ENCODE peak calls at places on chromosomes 5 and 9, in four cellular contexts. F is GM23338, R is breast epithelium, J is K562. P is an unnamed sample.

GRCh38 chr9:116806075-116806474 is 119.0 kb downstream of the TRIM32 start:
- DNase-seq in F (peak; percentile 83), R (no peak), J (no peak), P (no peak)

GRCh38 chr5:75623846-75624245 is 12.6 kb downstream of the ANKDD1B start:
- DNase-seq in F (no peak), R (no peak), J (no peak), P (no peak)

GRCh38 chr5:30030110-30030509 is 1163.4 kb upstream of the CDH6 start:
- DNase-seq in F (no peak), R (no peak), J (no peak), P (no peak)

GRCh38 chr5:95941756-95942155 is 19.9 kb downstream of the ELL2 start:
- DNase-seq in F (no peak), R (no peak), J (no peak), P (no peak)

GRCh38 chr9:12774861-12775367 is at the start of gene LURAP1L:
- DNase-seq in F (peak; percentile 85), R (no peak), J (no peak), P (peak; percentile 66)

GRCh38 chr5:172042183-172042582 is 35.7 kb upstream of the FBXW11 start:
- DNase-seq in F (no peak), R (no peak), J (no peak), P (no peak)

GRCh38 chr9:133374612-133375115 is 1.2 kb downstream of the SURF4 start:
- DNase-seq in F (no peak), R (no peak), J (no peak), P (no peak)

GRCh38 chr9:114157516-114158176 is 2.3 kb downstream of the COL27A1 start:
- DNase-seq in F (no peak), R (no peak), J (no peak), P (no peak)

GRCh38 chr5:88746438-88746882 is 136.5 kb downstream of the MEF2C start:
- DNase-seq in F (no peak), R (no peak), J (no peak), P (no peak)

GRCh38 chr5:143174714-143175398 is 228.6 kb downstream of the NR3C1 start:
- DNase-seq in F (no peak), R (no peak), J (no peak), P (no peak)

GRCh38 chr5:40736103-40736875 is 19.5 kb downstream of the TTC33 start:
- DNase-seq in F (peak; percentile 71), R (no peak), J (peak; percentile 55), P (no peak)

GRCh38 chr5:64690417-64691151 is at the start of gene SHISAL2B:
- DNase-seq in F (peak; percentile 79), R (no peak), J (no peak), P (no peak)
- H3K4me3 ChIP-seq in F (peak within 1 kb of the TSS; percentile 59), R (peak within 1 kb of the TSS; percentile 56), J (no peak within 1 kb of the TSS), P (no peak within 1 kb of the TSS)

GRCh38 chr5:140189253-140189652 is 14.3 kb downstream of the CYSTM1 start:
- DNase-seq in F (no peak), R (no peak), J (no peak), P (no peak)
- H3K4me1 ChIP-seq in F (peaks cover 22% of the 10 kb centered on the region), R (no peaks in the 10 kb centered on the region), J (peaks cover 14% of the 10 kb centered on the region), P (no peaks in the 10 kb centered on the region)

GRCh38 chr9:97220894-97221477 is 86.5 kb upstream of the CCDC180 start:
- DNase-seq in F (peak; percentile 56), R (no peak), J (no peak), P (no peak)
- TF ChIP-seq POLR2AphosphoS5 in F (no peak), R (no peak), J (no peak), P (no peak)

DNA sequence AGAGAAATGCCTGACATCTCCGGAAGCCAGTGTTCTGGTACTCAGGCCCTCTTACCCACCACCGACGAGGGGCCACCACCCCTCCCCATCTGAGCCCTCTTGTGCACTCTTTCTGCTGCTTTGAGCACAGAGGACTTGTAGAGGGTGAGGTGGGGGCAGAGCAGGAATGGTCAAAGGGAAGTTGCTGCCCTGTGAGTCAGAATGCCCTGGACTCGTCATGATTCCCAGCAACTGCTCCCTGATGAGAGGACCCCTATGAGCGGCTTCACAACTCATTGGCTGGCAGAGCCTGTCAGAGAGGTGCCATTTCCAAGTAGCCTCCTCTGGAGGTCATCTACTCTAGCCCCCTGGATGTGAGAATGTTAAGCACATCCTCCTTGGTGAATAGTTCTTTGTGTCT is 845 bp downstream of the ECSCR start:
- DNase-seq in F (no peak), R (no peak), J (peak; percentile 4), P (no peak)
- H3K4me3 ChIP-seq in F (no peak overlapping the region), R (peak overlapping the region; percentile 51), J (no peak overlapping the region), P (no peak overlapping the region)

DNA sequence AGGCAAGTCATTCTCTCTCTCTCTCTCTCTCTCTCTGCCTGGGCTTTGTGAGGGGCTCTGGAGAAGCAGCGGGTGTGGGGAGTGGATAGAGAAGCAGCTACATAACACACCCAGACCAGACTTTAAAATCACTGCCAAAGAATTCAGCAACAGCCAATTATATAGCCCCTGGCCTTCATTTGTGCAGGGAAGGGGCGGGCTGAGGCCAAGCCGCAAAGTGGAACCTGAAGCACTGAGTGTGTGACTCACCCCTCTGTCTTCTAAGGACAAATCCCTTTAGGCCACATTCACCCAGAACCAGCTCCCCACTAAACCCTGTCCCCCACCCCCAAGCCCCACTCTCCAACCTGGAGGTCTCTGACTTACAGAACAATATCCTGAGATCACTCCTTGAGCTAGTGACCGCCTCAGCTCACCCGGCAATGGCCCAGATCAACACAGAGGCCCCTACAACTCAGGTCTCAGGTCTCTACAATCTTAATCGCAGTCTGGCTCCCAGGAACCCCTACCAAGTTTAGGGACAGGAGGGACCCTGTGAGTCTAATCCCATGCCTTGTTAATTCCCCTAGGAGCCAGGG is 6.0 kb downstream of the B4GALT1 start:
- DNase-seq in F (no peak), R (no peak), J (no peak), P (peak; percentile 67)
- H3K4me1 ChIP-seq in F (peaks cover 45% of the 10 kb centered on the region), R (peaks cover 35% of the 10 kb centered on the region), J (peaks cover 29% of the 10 kb centered on the region), P (peaks cover 38% of the 10 kb centered on the region)

DNA sequence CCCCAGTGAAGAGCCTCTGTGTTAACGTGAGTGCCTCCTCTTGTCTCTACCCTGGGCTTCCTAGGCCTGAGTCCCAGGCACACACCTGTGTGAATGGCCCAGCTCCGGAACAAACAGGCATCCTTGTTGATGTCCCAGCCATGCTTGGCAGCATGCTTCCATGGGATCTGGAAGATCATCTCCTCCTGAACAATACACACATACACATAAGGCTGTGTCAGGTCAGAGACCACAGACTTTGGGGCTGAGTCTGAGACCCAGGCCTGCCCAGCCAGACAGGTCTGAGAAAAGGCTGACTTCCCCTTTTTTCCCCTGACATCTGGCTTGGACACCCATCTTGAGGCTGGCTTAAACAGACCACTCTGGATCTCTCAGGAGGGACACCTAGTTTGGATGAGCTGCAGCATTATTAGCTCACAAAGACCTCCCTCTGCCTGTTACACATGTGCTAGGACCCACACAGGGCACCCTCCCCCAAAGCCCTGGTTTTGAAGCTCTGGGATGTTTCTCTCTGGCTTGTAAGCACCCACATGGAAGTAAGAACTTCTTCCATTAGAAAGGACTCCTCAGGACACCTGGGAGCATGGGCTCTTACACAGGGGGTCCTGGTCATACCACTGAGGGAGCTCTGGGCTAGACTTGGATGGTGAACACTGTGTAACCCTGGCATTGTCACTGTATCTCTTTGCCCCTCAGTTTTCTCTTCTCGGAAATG is 2.6 kb downstream of the IRF1 start:
- DNase-seq in F (no peak), R (peak; percentile 25), J (no peak), P (no peak)
- TF ChIP-seq POLR2AphosphoS5 in F (no peak), R (no peak), J (no peak), P (no peak)

GRCh38 chr5:98773464-98774191 is at the start of gene RGMB:
- DNase-seq in F (peak; percentile 99), R (peak; percentile 99), J (no peak), P (peak; percentile 99)
- H3K4me3 ChIP-seq in F (peak within 1 kb of the TSS; percentile 75), R (peak within 1 kb of the TSS; percentile 95), J (no peak within 1 kb of the TSS), P (peak within 1 kb of the TSS; percentile 92)

GRCh38 chr5:32436553-32437262 is 7.8 kb downstream of the ZFR start:
- DNase-seq in F (no peak), R (no peak), J (no peak), P (peak; percentile 16)
- H3K4me1 ChIP-seq in F (peaks cover 24% of the 10 kb centered on the region), R (no peaks in the 10 kb centered on the region), J (no peaks in the 10 kb centered on the region), P (peaks cover 2% of the 10 kb centered on the region)

DNA sequence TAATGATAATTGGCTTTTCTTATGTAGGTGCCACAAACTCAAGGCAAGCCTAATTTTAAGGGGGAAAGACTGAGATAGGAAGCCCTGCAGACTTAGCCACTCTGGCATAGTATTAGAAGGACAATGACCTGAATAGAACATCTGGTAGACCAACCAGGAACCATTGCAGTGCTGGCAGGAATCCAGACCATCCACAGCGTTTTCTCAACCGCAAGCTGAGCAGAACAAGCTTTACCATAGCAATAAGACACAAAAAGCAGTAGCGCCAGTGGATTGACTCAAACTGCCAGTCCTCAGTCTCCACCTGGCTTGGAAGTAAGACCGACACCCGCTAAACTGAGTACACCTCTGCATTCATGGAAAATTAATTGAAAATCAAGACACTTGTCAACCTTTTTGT is 141.3 kb upstream of the LPAR1 start:
- DNase-seq in F (no peak), R (no peak), J (no peak), P (no peak)
- TF ChIP-seq POLR2AphosphoS5 in F (no peak), R (no peak), J (no peak), P (no peak)